ENCODE peak calls at places on chromosome 7, in four cellular contexts. K is retinal pigment epithelial cell, U is brain microvascular endothelial cell, N is heart right ventricle. D is an unnamed sample.

GRCh38 chr7:106372595-106373318 is 88.0 kb upstream of the NAMPT start:
- DNase-seq in K (peak), U (no peak), N (no peak), D (no peak)

GRCh38 chr7:101923276-101923985 is 106.0 kb downstream of the CUX1 start:
- DNase-seq in K (no peak), U (peak), N (no peak), D (no peak)

GRCh38 chr7:18780266-18780665 is 284.7 kb downstream of the HDAC9 start:
- DNase-seq in K (no peak), U (no peak), N (no peak), D (no peak)

GRCh38 chr7:33882040-33882800 is 23.1 kb upstream of the BMPER start:
- DNase-seq in K (no peak), U (no peak), N (no peak), D (no peak)

GRCh38 chr7:36315309-36315948 is 74.2 kb upstream of the ANLN start:
- DNase-seq in K (no peak), U (no peak), N (no peak), D (no peak)

GRCh38 chr7:147885906-147886305 is 704.7 kb upstream of the C7orf33 start:
- DNase-seq in K (no peak), U (no peak), N (no peak), D (no peak)

GRCh38 chr7:36600869-36601530 is 123.3 kb downstream of the AOAH start:
- DNase-seq in K (no peak), U (peak), N (no peak), D (peak)

GRCh38 chr7:74306737-74307469 is 17.7 kb downstream of the CLIP2 start:
- DNase-seq in K (no peak), U (peak), N (peak), D (peak)

GRCh38 chr7:69439040-69439439 is 159.2 kb upstream of the AUTS2 start:
- DNase-seq in K (no peak), U (no peak), N (no peak), D (no peak)

GRCh38 chr7:22694597-22695207 is 32.3 kb upstream of the IL6 start:
- DNase-seq in K (no peak), U (no peak), N (no peak), D (no peak)

GRCh38 chr7:95772298-95772770 is at the start of gene DYNC1I1:
- DNase-seq in K (peak), U (peak), N (peak), D (peak)

GRCh38 chr7:118420888-118421287 is 196.4 kb downstream of the ANKRD7 start:
- DNase-seq in K (no peak), U (no peak), N (no peak), D (no peak)

GRCh38 chr7:94129443-94130140 is 125.4 kb upstream of the BET1 start:
- DNase-seq in K (no peak), U (peak), N (no peak), D (no peak)

GRCh38 chr7:108086962-108087361 is 43.2 kb downstream of the LAMB4 start:
- DNase-seq in K (no peak), U (no peak), N (no peak), D (no peak)

GRCh38 chr7:145643981-145644380 is 472.6 kb upstream of the CNTNAP2 start:
- DNase-seq in K (peak), U (no peak), N (no peak), D (no peak)

GRCh38 chr7:42639930-42640329 is 271.9 kb downstream of the C7orf25 start:
- DNase-seq in K (no peak), U (no peak), N (no peak), D (no peak)

GRCh38 chr7:22559829-22560489 is 60.0 kb upstream of the STEAP1B start:
- DNase-seq in K (no peak), U (peak), N (peak), D (peak)

GRCh38 chr7:43475983-43476382 is 106.9 kb upstream of the STK17A start:
- DNase-seq in K (no peak), U (no peak), N (no peak), D (no peak)

GRCh38 chr7:51020944-51021343 is 238.2 kb upstream of the GRB10 start:
- DNase-seq in K (no peak), U (no peak), N (no peak), D (no peak)

GRCh38 chr7:133040617-133041016 is 41.3 kb downstream of the CHCHD3 start:
- DNase-seq in K (no peak), U (no peak), N (no peak), D (no peak)

GRCh38 chr7:7183061-7183832 is 903 bp downstream of the C1GALT1 start:
- DNase-seq in K (no peak), U (peak), N (peak), D (peak)

GRCh38 chr7:135317676-135318326 is 84.2 kb downstream of the STRA8 start:
- DNase-seq in K (peak), U (no peak), N (no peak), D (no peak)

GRCh38 chr7:155581954-155582353 is 35.6 kb upstream of the CNPY1 start:
- DNase-seq in K (no peak), U (no peak), N (no peak), D (no peak)

GRCh38 chr7:158110034-158110590 is 477.5 kb downstream of the PTPRN2 start:
- DNase-seq in K (no peak), U (no peak), N (no peak), D (no peak)

GRCh38 chr7:33494473-33494872 is 365.1 kb downstream of the BBS9 start:
- DNase-seq in K (no peak), U (no peak), N (no peak), D (no peak)

DNA sequence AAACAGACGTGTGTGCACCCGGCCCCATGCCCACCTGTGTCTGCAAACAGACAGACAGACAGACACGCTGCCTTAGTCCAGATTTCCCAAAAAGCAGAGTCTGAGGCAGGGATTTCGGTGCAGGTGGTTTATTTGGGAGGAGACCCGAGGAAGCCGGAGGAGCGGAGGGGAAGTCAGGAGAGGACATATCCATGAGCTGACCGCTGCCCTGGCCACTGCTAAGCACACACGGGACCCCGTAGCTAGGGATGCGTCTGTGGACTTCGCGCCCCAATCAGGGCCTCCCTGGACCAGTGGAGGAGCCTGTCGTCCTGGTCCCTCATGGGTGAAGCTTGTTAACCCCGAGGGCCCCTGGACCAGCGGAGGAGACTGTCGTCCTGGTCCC is 47.6 kb downstream of the FOXL3 start:
- DNase-seq in K (no peak), U (no peak), N (peak), D (no peak)
- TF ChIP-seq CTCF in K (no peak), U (no peak), N (no peak), D (no peak)

DNA sequence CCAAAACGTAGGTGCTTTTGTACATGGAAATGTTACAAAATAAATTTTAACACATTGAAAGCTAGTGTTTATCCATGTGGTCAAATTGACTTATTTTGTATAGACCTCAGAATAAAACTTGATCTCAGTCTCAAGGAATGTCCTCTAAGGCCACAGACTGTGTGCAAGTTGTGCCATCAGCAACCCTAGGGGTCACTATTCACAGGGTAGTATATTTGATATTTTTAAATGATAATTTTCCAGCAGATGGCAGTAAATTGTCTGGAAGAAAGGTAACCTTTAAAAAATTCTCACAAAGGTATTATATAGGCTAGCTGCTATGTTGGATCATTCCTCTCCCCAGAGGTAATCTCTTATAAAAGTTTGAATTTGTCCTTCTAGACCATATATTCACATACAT is 12.9 kb upstream of the SNX10 start:
- DNase-seq in K (no peak), U (no peak), N (no peak), D (peak)
- TF ChIP-seq CTCF in K (peak), U (peak), N (no peak), D (peak)

DNA sequence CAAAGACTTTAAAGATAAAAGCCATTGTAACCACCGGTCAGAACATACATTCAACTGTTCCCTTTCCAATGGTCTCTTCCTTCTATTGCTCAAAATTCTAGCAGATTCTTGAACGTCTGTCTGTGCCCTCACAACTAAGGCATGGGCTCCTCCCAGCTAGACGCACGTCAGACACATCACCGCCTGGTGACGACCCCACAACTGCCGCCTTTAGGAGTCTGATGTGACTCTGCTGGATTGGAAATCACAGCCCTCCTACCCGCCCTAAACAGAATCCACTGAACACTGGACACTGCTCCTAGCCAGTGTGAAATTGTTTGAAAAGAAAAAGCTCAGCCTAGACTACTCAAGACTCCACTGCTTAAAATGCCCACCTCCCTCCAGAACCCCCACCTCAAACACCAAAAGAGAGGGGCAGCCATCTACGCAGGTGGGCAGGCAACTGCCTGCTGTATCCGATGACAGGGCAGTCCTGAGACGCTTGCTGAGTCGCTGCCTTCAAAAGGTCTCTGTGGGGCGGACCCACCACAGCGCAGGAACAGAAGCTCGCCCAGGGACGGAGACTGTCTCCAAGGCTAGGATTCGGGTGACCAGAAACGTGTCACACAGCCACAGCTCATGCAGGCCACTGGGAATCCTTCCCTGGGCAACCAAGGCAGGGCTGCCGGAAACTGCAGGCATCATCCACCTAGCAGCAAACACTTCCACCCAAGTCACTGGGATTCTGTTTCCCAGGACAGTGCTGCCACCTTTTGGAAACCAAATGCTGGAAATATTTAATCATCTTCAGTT is 34.7 kb downstream of the GSDME start:
- DNase-seq in K (no peak), U (peak), N (no peak), D (no peak)
- TF ChIP-seq CTCF in K (peak), U (peak), N (peak), D (no peak)

GRCh38 chr7:44567884-44568283 is 5.8 kb downstream of the DDX56 start:
- DNase-seq in K (no peak), U (no peak), N (no peak), D (no peak)

GRCh38 chr7:44566680-44567079 is 7.0 kb downstream of the DDX56 start:
- DNase-seq in K (no peak), U (no peak), N (no peak), D (no peak)

GRCh38 chr7:44565097-44565794 is 8.5 kb downstream of the DDX56 start:
- DNase-seq in K (no peak), U (peak), N (peak), D (peak)

GRCh38 chr7:44564606-44565005 is 9.1 kb downstream of the DDX56 start:
- DNase-seq in K (no peak), U (no peak), N (no peak), D (no peak)

DNA sequence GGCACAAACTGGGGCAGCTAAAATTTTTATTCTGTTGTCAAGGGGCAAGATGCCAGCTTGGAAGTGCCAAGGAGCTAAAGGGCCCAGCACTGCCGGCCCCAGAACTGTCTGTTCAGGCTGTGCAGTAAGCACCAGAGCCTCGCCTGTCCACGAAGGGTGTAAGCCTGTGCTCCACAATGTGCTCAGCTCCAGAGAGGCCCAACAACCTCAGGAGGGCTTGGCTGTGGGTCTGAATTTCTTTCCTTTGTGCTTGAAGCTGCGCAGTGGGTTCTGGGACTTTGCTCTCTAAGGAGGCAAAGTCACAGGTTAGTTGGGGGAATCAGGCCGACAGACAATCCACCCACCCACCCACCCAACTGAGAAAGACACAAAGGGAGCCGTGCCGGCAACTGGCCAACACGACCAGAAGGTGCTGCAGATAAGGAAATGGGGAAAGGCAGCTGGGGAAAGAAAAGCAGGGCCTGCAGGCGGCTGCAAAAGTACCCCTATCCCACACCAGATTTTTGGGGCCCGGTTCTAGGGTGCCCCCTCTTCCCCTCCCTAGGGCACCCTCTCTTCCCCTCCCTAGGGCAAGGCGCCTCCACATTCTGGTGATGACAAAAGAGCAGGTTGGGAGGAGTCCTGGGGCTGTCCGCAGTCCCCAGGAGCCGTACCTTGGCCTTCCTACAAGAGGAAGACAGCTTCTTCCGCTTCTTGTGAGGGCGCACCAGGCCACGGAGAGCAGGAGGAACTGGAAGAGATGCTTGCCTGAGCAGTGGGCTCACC is 7.7 kb downstream of the DDX56 start:
- DNase-seq in K (no peak), U (no peak), N (no peak), D (no peak)
- TF ChIP-seq CTCF in K (no peak), U (no peak), N (no peak), D (no peak)

GRCh38 chr7:16114633-16115032 is 306.7 kb downstream of the CRPPA start:
- DNase-seq in K (peak), U (no peak), N (no peak), D (no peak)
- TF ChIP-seq CTCF in K (peak), U (peak), N (peak), D (no peak)